ENCODE peak calls at places on chromosomes 11 and 22, in six cellular contexts. E, U, F, X, W and S are unnamed samples.
A peak's percentile ranks its signal among the peaks of the same experiment; 100 is the strongest.

GRCh38 chr22:17931400-17931825 is 92.9 kb downstream of the MICAL3 start:
- DNase-seq in F (no peak), X (no peak), U (no peak), E (peak; percentile 56), W (no peak), S (no peak)

GRCh38 chr11:69369945-69370344 is 76.0 kb downstream of the MYEOV start:
- DNase-seq in X (no peak), U (no peak), W (no peak), F (no peak), E (no peak), S (no peak)

GRCh38 chr22:22362939-22363338 is 118.4 kb downstream of the VPREB1 start:
- DNase-seq in F (no peak), W (peak; percentile 49), E (no peak), U (no peak), X (no peak), S (no peak)

GRCh38 chr11:34431979-34432378 is 6.8 kb upstream of the CAT start:
- DNase-seq in W (no peak), X (no peak), E (no peak), U (no peak), F (no peak), S (no peak)

GRCh38 chr11:96324912-96325311 is 18.1 kb downstream of the MAML2 start:
- DNase-seq in W (no peak), F (no peak), E (no peak), X (no peak), U (no peak), S (no peak)

GRCh38 chr22:32685527-32685926 is 116.0 kb upstream of the TIMP3 start:
- DNase-seq in F (no peak), W (no peak), E (no peak), U (no peak), X (no peak), S (no peak)

GRCh38 chr11:115409691-115410220 is 94.5 kb downstream of the CADM1 start:
- DNase-seq in U (no peak), E (no peak), W (no peak), F (peak; percentile 19), X (no peak), S (no peak)

GRCh38 chr22:19571207-19571795 is 47.1 kb upstream of the CLDN5 start:
- DNase-seq in E (no peak), X (no peak), U (no peak), W (no peak), F (no peak), S (no peak)

GRCh38 chr11:124612045-124612444 is 817 bp downstream of the PANX3 start:
- DNase-seq in E (no peak), X (no peak), W (no peak), F (no peak), U (no peak), S (no peak)

GRCh38 chr11:6413791-6414231 is 5.1 kb downstream of the APBB1 start:
- DNase-seq in E (no peak), X (no peak), W (no peak), U (no peak), F (no peak), S (no peak)

GRCh38 chr11:10911907-10912306 is 54.1 kb upstream of the ZBED5 start:
- DNase-seq in W (no peak), E (no peak), U (no peak), F (peak; percentile 32), X (no peak), S (no peak)

GRCh38 chr11:10893713-10894112 is 35.9 kb upstream of the ZBED5 start:
- DNase-seq in W (no peak), X (no peak), F (no peak), E (no peak), U (no peak), S (no peak)

GRCh38 chr11:44186531-44186930 is 91.1 kb downstream of the EXT2 start:
- DNase-seq in F (no peak), U (no peak), E (no peak), X (no peak), W (no peak), S (no peak)

GRCh38 chr11:1297576-1298473 is 11.6 kb downstream of the TOLLIP start:
- DNase-seq in E (peak; percentile 88), U (peak; percentile 13), W (no peak), F (no peak), X (no peak), S (peak; percentile 69)

GRCh38 chr11:128476031-128476430 is 111.3 kb downstream of the ETS1 start:
- DNase-seq in X (no peak), F (no peak), E (no peak), W (no peak), U (no peak), S (no peak)

GRCh38 chr11:94737171-94737611 is 31.0 kb upstream of the AMOTL1 start:
- DNase-seq in W (no peak), E (no peak), X (no peak), F (no peak), U (no peak), S (no peak)

GRCh38 chr11:33861366-33861765 is 30.5 kb downstream of the LMO2 start:
- DNase-seq in X (no peak), E (no peak), U (no peak), F (no peak), W (no peak), S (no peak)

GRCh38 chr11:11105361-11105760 is 247.5 kb upstream of the ZBED5 start:
- DNase-seq in F (peak; percentile 25), U (no peak), E (no peak), W (no peak), X (no peak), S (no peak)

GRCh38 chr11:76764941-76765340 is 18.2 kb upstream of the TSKU start:
- DNase-seq in W (no peak), X (peak; percentile 19), U (no peak), E (no peak), F (no peak), S (no peak)

GRCh38 chr22:21681566-21682370 is 16.0 kb downstream of the PPIL2 start:
- DNase-seq in X (no peak), F (no peak), U (no peak), W (no peak), E (no peak), S (no peak)

GRCh38 chr11:76901144-76901543 is 40.4 kb downstream of the ACER3 start:
- DNase-seq in X (no peak), W (no peak), F (no peak), U (no peak), E (no peak), S (no peak)

GRCh38 chr11:69086152-69086551 is 37.4 kb downstream of the TPCN2 start:
- DNase-seq in E (no peak), W (no peak), F (peak; percentile 64), X (no peak), U (peak; percentile 63), S (peak; percentile 31)

GRCh38 chr11:73343076-73343833 is 32.9 kb upstream of the RELT start:
- DNase-seq in X (no peak), F (peak; percentile 63), U (no peak), E (peak; percentile 31), W (no peak), S (peak; percentile 60)
- H3K4me1 ChIP-seq in X (no peaks in the 10 kb centered on the region), F (peaks cover 11% of the 10 kb centered on the region), U (peaks cover 6% of the 10 kb centered on the region), E (peaks cover 15% of the 10 kb centered on the region), W (peaks cover 4% of the 10 kb centered on the region), S (peaks cover 10% of the 10 kb centered on the region)

DNA sequence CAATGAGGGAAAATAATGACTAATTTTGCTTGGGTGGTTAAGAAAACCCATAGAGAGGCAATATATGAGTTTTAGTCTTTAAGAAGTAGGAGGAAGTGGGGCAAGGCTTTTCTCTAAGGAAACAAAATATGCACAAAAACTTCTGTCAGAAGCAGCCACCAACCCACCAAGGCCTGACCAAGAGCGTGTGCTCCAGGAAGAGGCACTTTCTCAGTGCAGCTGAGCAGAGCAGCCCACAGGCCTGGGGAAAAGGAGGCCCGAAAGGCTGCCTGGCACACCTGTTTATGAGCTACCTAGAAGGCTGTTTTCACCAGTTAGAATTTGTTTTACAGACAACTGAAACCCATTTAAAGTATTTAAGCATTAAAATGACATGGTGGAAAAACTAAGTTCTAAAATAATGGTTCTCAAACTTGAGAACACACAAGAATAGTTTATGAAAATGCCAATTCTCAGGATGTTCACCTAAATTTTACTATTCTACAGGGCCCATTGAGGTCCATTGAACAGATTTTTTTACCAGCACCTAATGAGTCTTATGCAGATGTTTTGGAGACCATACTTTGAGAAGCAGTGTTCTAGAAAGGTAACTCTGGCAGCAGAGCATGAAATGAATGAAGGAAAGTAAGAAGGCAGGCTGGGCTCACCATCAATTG is 160.5 kb upstream of the DDI1 start:
- DNase-seq in W (peak; percentile 70), E (no peak), U (no peak), X (no peak), F (no peak), S (no peak)
- H3K27ac ChIP-seq in W (peak overlapping the region; percentile 47), E (no peak overlapping the region), U (no peak overlapping the region), X (no peak overlapping the region), F (no peak overlapping the region), S (no peak overlapping the region)

DNA sequence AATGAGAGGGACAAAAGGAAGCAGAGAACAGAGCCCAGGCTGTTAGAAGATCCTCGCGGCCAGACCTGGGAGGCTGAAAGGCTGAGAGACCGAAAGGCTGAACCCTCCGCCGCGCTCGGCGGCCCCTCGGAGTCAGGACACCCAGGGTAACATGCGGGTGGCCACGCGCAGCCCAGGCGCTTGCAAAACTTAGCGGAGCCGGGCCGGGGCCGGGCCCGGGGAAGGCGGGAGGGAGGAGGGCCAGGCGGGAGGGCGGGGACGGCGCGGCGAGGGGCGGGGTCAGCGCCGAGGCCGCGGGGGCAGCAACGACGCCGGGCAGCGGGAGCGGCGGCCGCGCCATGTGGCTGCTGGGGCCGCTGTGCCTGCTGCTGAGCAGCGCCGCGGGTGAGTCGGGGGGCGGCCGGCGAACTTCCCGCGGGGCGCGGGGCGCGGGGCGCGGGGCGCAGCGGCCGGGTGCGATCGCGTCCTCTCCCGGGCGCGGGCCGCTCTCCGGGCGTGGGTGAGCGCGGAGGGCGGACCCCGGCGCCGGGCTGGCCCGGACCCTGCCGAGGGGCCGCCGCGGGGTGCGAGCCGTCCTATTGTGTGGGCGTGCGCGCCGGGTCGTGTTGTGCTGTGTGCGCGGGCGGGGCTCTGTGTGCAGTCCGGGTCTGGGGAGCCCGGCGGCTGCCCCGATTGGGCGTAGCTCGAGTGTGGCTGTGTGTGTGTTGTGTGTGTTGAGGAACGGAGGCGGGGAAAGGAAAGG is at the start of gene LDLRAD3:
- DNase-seq in X (peak; percentile 94), W (no peak), F (peak; percentile 85), E (peak; percentile 79), U (peak; percentile 85), S (peak; percentile 96)
- H3K4me3 ChIP-seq in X (peak within 1 kb of the TSS; percentile 62), W (no peak within 1 kb of the TSS), F (peak within 1 kb of the TSS; percentile 82), E (peak within 1 kb of the TSS; percentile 48), U (peak within 1 kb of the TSS; percentile 77), S (peak within 1 kb of the TSS; percentile 51)

GRCh38 chr11:27328602-27329001 is 34.4 kb downstream of the CCDC34 start:
- DNase-seq in W (no peak), U (no peak), E (no peak), X (no peak), F (peak; percentile 75), S (no peak)
- H3K4me1 ChIP-seq in W (no peaks in the 10 kb centered on the region), U (no peaks in the 10 kb centered on the region), E (peaks cover 5% of the 10 kb centered on the region), X (no peaks in the 10 kb centered on the region), F (peaks cover 24% of the 10 kb centered on the region), S (no peaks in the 10 kb centered on the region)

GRCh38 chr11:130601764-130602163 is 153.3 kb downstream of the ADAMTS15 start:
- DNase-seq in W (no peak), E (no peak), U (no peak), X (no peak), F (no peak), S (no peak)
- H3K27ac ChIP-seq in W (no peak overlapping the region), E (no peak overlapping the region), U (peak overlapping the region; percentile 4), X (no peak overlapping the region), F (no peak overlapping the region), S (no peak overlapping the region)

GRCh38 chr11:86040919-86041318 is 28.0 kb downstream of the PICALM start:
- DNase-seq in W (no peak), E (no peak), X (no peak), F (no peak), U (no peak), S (no peak)
- H3K4me3 ChIP-seq in W (no peak overlapping the region), E (no peak overlapping the region), X (no peak overlapping the region), F (no peak overlapping the region), U (no peak overlapping the region), S (no peak overlapping the region)